ENCODE peak calls at places on chromosomes 12 and 14, in five cellular contexts. V is PC-3, F is A549, Z is body of pancreas, T is sigmoid colon. O is an unnamed sample.

GRCh38 chr14:101029668-101030290 is 126.3 kb upstream of the RTL1 start:
- DNase-seq in V (no peak), F (no peak), Z (no peak), T (peak; percentile 51), O (no peak)

GRCh38 chr14:20197459-20197858 is 6.8 kb downstream of the OR11G2 start:
- DNase-seq in Z (no peak), F (no peak), V (no peak), T (no peak), O (no peak)

GRCh38 chr12:121656122-121656521 is 13.3 kb downstream of the MORN3 start:
- DNase-seq in V (no peak), Z (no peak), T (no peak), F (no peak), O (no peak)

GRCh38 chr12:62656576-62657362 is 190.1 kb downstream of the MON2 start:
- DNase-seq in F (no peak), T (no peak), Z (no peak), V (no peak), O (no peak)

GRCh38 chr12:22529281-22530060 is 14.9 kb downstream of the C2CD5 start:
- DNase-seq in F (peak; percentile 19), Z (no peak), T (no peak), V (peak; percentile 55), O (no peak)

GRCh38 chr14:23751591-23751990 is 115.4 kb downstream of the DHRS2 start:
- DNase-seq in T (no peak), F (no peak), Z (no peak), V (no peak), O (no peak)

GRCh38 chr12:113149361-113150150 is at the start of gene CFAP73:
- DNase-seq in T (no peak), F (peak; percentile 82), V (peak; percentile 56), Z (peak; percentile 78), O (peak; percentile 96)

GRCh38 chr14:38143170-38143569 is 64.5 kb upstream of the SSTR1 start:
- DNase-seq in T (no peak), V (no peak), Z (no peak), F (no peak), O (no peak)

GRCh38 chr12:71475280-71475679 is 35.7 kb downstream of the LGR5 start:
- DNase-seq in F (no peak), V (no peak), T (no peak), Z (no peak), O (no peak)

GRCh38 chr12:91695964-91696363 is 449.7 kb downstream of the BTG1 start:
- DNase-seq in V (no peak), T (no peak), Z (peak; percentile 37), F (no peak), O (no peak)

GRCh38 chr12:94151577-94151976 is 3.2 kb downstream of the PLXNC1 start:
- DNase-seq in T (no peak), V (no peak), F (no peak), Z (peak; percentile 60), O (no peak)

GRCh38 chr12:52927964-52928363 is 21.0 kb upstream of the KRT18 start:
- DNase-seq in V (no peak), F (no peak), Z (no peak), T (no peak), O (no peak)

GRCh38 chr14:89617471-89618291 is 200.6 kb upstream of the FOXN3 start:
- DNase-seq in Z (peak; percentile 55), F (no peak), V (peak; percentile 29), T (no peak), O (no peak)

GRCh38 chr14:81400202-81400678 is at the start of gene STON2:
- DNase-seq in Z (peak; percentile 10), T (no peak), V (peak; percentile 98), F (peak; percentile 16), O (peak; percentile 38)

GRCh38 chr12:56243731-56244181 is 13.9 kb downstream of the SLC39A5 start:
- DNase-seq in F (no peak), T (no peak), V (no peak), Z (peak; percentile 76), O (no peak)

GRCh38 chr12:67355428-67356385 is 86.5 kb downstream of the CAND1 start:
- DNase-seq in F (no peak), V (peak; percentile 70), T (no peak), Z (peak; percentile 53), O (peak; percentile 11)

GRCh38 chr14:48323655-48324054 is 648.2 kb upstream of the MDGA2 start:
- DNase-seq in V (peak; percentile 94), Z (no peak), F (no peak), T (no peak), O (no peak)

GRCh38 chr14:36553650-36554260 is 28.7 kb downstream of the NKX2-8 start:
- DNase-seq in Z (peak; percentile 53), F (peak; percentile 29), V (peak; percentile 72), T (no peak), O (peak; percentile 32)

GRCh38 chr12:12010277-12011031 is 60.3 kb upstream of the BCL2L14 start:
- DNase-seq in T (peak; percentile 82), V (peak; percentile 54), Z (peak; percentile 18), F (no peak), O (no peak)

GRCh38 chr14:105059035-105059916 is 6.0 kb downstream of the GPR132 start:
- DNase-seq in Z (peak; percentile 56), F (no peak), T (no peak), V (no peak), O (no peak)
- TF ChIP-seq CTCF in Z (peak; percentile 11), F (no peak), T (no peak), V (no peak), O (no peak)

GRCh38 chr12:105696-106095 is 39.1 kb downstream of the IQSEC3 start:
- DNase-seq in Z (no peak), F (no peak), V (no peak), T (peak; percentile 18), O (no peak)

GRCh38 chr12:108594-108993 is 42.0 kb downstream of the IQSEC3 start:
- DNase-seq in V (no peak), F (no peak), Z (peak; percentile 42), T (peak; percentile 68), O (peak; percentile 19)

GRCh38 chr12:104573-105081 is 38.1 kb downstream of the IQSEC3 start:
- DNase-seq in V (no peak), F (no peak), Z (peak; percentile 19), T (peak; percentile 49), O (no peak)

GRCh38 chr12:103169-103981 is 36.8 kb downstream of the IQSEC3 start:
- DNase-seq in V (no peak), Z (no peak), T (peak; percentile 41), F (peak; percentile 20), O (no peak)

DNA sequence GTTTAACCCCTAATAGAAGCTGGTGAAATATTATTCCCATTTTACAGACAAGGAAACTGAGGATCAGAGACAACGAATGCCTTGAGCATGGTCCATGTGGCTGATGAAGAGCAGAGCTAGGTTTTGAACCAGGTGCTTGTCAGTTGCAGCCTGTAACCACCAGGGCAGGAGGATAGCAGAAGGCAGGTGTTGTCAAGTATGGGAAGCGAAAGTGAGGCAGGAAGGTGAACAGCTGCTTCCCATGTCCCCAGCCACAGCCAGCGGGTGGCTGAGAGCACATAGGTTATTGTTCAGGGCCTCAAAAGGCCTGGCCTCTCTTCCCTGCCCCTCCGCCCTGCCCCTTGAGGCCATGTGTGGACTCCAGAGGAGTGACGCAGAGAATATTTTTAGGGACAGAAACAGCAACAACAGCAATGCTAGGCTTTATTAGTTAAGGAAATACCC is 39.6 kb downstream of the IQSEC3 start:
- DNase-seq in T (peak; percentile 50), V (no peak), Z (no peak), F (peak; percentile 12), O (no peak)
- TF ChIP-seq CTCF in T (no peak), V (no peak), Z (no peak), F (no peak), O (peak; percentile 17)

GRCh38 chr14:93206793-93207467 is at the start of the genes GON7 and UBR7:
- DNase-seq in T (peak; percentile 97), V (peak; percentile 97), F (peak; percentile 90), Z (peak; percentile 96), O (peak; percentile 97)
- TF ChIP-seq CTCF in T (no peak), V (no peak), F (no peak), Z (peak; percentile 50), O (no peak)

GRCh38 chr14:104927432-104927816 is 2.7 kb downstream of the PLD4 start:
- DNase-seq in F (no peak), Z (peak; percentile 54), T (no peak), V (no peak), O (no peak)
- TF ChIP-seq CTCF in F (no peak), Z (no peak), T (no peak), V (no peak), O (no peak)

DNA sequence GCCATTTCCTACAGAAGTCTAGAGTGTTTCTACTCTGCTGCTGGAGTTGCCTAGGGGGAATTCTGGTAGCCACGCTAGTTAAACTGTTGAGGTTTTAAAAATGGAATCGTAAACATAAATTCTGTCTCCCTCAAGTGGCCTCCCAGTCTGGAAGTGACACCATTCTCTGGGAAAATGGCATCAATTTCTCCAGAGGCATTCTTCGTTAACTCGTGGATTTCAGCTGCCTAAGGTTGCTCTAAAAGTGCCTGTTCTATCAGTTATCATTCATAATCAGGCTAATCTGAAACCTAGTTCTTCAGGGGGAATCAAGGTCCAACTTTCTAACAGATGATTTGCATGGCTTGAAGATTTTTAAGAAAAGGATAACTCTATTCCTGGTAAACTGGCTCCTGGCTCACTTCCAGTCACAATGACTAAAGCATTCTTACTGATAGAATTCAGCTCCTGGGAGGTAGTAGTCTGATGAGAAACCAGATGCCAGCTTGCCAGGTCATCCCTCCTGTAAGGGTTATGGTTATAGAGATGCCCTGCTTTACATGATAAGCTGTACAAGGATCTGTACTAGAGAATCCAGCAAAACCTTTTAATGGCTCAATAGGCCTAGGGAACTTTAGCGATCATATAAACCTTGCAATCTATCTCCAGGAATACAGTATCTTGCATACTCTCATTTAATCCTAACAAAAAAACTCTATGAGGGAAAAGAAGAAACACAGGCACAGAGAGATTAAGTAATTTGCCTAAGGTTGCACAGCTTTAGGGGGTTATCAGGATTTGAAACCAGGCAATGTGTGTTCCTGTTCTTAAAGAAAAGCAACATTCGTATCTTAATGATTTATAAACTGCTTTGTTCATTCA is 1.5 kb downstream of the L3HYPDH start:
- DNase-seq in T (no peak), Z (peak; percentile 49), V (peak; percentile 100), F (peak; percentile 56), O (peak; percentile 37)
- TF ChIP-seq CTCF in T (no peak), Z (no peak), V (peak; percentile 49), F (no peak), O (no peak)

GRCh38 chr12:7693793-7694192 is 1.8 kb downstream of the GDF3 start:
- DNase-seq in V (no peak), T (no peak), F (no peak), Z (no peak), O (no peak)
- TF ChIP-seq CTCF in V (no peak), T (no peak), F (no peak), Z (no peak), O (no peak)